ENCODE peak calls at places on chromosome 7, in six cellular contexts. P is MM.1S, Q is cardiac muscle cell, M is tibial artery, S is ovary, Y is AG04450. X is an unnamed sample.

GRCh38 chr7:41425926-41426325 is 277.0 kb downstream of the INHBA start:
- DNase-seq in P (no peak), Q (no peak), M (no peak), S (no peak), Y (peak), X (no peak)

GRCh38 chr7:20228654-20229053 is 11.5 kb upstream of the MACC1 start:
- DNase-seq in P (no peak), Q (no peak), M (no peak), S (no peak), Y (no peak), X (no peak)

GRCh38 chr7:45924283-45924682 is 3.2 kb upstream of the IGFBP3 start:
- DNase-seq in P (no peak), Q (no peak), M (no peak), S (no peak), Y (no peak), X (no peak)

GRCh38 chr7:51233375-51233774 is 83.2 kb downstream of the COBL start:
- DNase-seq in P (no peak), Q (no peak), M (no peak), S (no peak), Y (no peak), X (no peak)

GRCh38 chr7:140261522-140261921 is 84.7 kb upstream of the KDM7A start:
- DNase-seq in P (peak), Q (no peak), M (no peak), S (no peak), Y (no peak), X (no peak)

GRCh38 chr7:46397591-46397990 is 476.5 kb upstream of the IGFBP3 start:
- DNase-seq in P (no peak), Q (no peak), M (no peak), S (no peak), Y (no peak), X (no peak)

GRCh38 chr7:39453743-39454355 is 112.4 kb upstream of the YAE1 start:
- DNase-seq in P (peak), Q (peak), M (no peak), S (no peak), Y (peak), X (peak)

GRCh38 chr7:112437038-112437437 is 13.2 kb upstream of the IFRD1 start:
- DNase-seq in P (no peak), Q (no peak), M (no peak), S (no peak), Y (no peak), X (no peak)

GRCh38 chr7:55034776-55035175 is 16.0 kb downstream of the EGFR start:
- DNase-seq in P (no peak), Q (no peak), M (no peak), S (no peak), Y (no peak), X (no peak)

GRCh38 chr7:112192236-112193154 is 13.7 kb downstream of the DOCK4 start:
- DNase-seq in P (no peak), Q (no peak), M (no peak), S (no peak), Y (no peak), X (no peak)

GRCh38 chr7:94405506-94405905 is 10.8 kb downstream of the COL1A2 start:
- DNase-seq in P (no peak), Q (no peak), M (no peak), S (no peak), Y (no peak), X (no peak)

GRCh38 chr7:111986601-111987000 is 219.6 kb downstream of the DOCK4 start:
- DNase-seq in P (no peak), Q (no peak), M (no peak), S (no peak), Y (no peak), X (no peak)

GRCh38 chr7:55569797-55570196 is 2.5 kb downstream of the VOPP1 start:
- DNase-seq in P (peak), Q (no peak), M (no peak), S (no peak), Y (no peak), X (no peak)

GRCh38 chr7:111138196-111138569 is 47.3 kb downstream of the LRRN3 start:
- DNase-seq in P (peak), Q (no peak), M (peak), S (peak), Y (no peak), X (peak)

GRCh38 chr7:69687739-69688431 is 89.6 kb downstream of the AUTS2 start:
- DNase-seq in P (no peak), Q (no peak), M (no peak), S (no peak), Y (no peak), X (no peak)

GRCh38 chr7:95545666-95546065 is 50.6 kb downstream of the PDK4 start:
- DNase-seq in P (no peak), Q (no peak), M (no peak), S (no peak), Y (no peak), X (no peak)

GRCh38 chr7:111011500-111011899 is 79.4 kb upstream of the LRRN3 start:
- DNase-seq in P (no peak), Q (no peak), M (no peak), S (no peak), Y (no peak), X (no peak)

GRCh38 chr7:156608176-156608478 is 32.4 kb upstream of the RNF32 start:
- DNase-seq in P (no peak), Q (no peak), M (no peak), S (no peak), Y (no peak), X (no peak)

GRCh38 chr7:158840604-158841003 is 11.3 kb upstream of the ESYT2 start:
- DNase-seq in P (no peak), Q (no peak), M (no peak), S (no peak), Y (no peak), X (no peak)

GRCh38 chr7:114450431-114450830 is 35.8 kb downstream of the FOXP2 start:
- DNase-seq in P (no peak), Q (no peak), M (no peak), S (no peak), Y (no peak), X (no peak)

GRCh38 chr7:41039386-41040315 is 663.2 kb downstream of the INHBA start:
- DNase-seq in P (no peak), Q (no peak), M (no peak), S (no peak), Y (no peak), X (no peak)

GRCh38 chr7:87318741-87319140 is 26.7 kb upstream of the CROT start:
- DNase-seq in P (peak), Q (peak), M (no peak), S (no peak), Y (no peak), X (no peak)

GRCh38 chr7:81501220-81501619 is 268.6 kb downstream of the HGF start:
- DNase-seq in P (peak), Q (no peak), M (no peak), S (no peak), Y (peak), X (no peak)

GRCh38 chr7:109527833-109528232 is 958.2 kb downstream of the DNAJB9 start:
- DNase-seq in P (no peak), Q (no peak), M (no peak), S (no peak), Y (no peak), X (no peak)

GRCh38 chr7:65239707-65240352 is 133.8 kb upstream of the ZNF92 start:
- DNase-seq in P (no peak), Q (peak), M (no peak), S (peak), Y (no peak), X (peak)

GRCh38 chr7:118232837-118233236 is 8.3 kb downstream of the ANKRD7 start:
- DNase-seq in P (no peak), Q (no peak), M (no peak), S (no peak), Y (no peak), X (no peak)

GRCh38 chr7:93231264-93231663 is 902 bp upstream of the VPS50 start:
- DNase-seq in P (peak), Q (no peak), M (no peak), S (no peak), Y (no peak), X (no peak)

GRCh38 chr7:124390301-124390700 is 357.4 kb upstream of the TMEM229A start:
- DNase-seq in P (no peak), Q (no peak), M (no peak), S (no peak), Y (no peak), X (no peak)

GRCh38 chr7:2688409-2689342 is 674 bp downstream of the AMZ1 start:
- DNase-seq in P (peak), Q (no peak), M (no peak), S (no peak), Y (no peak), X (no peak)

GRCh38 chr7:2689343-2689847 is 1.4 kb downstream of the AMZ1 start:
- DNase-seq in P (no peak), Q (no peak), M (no peak), S (no peak), Y (no peak), X (no peak)

GRCh38 chr7:2686101-2686500 is 1.9 kb upstream of the AMZ1 start:
- DNase-seq in P (no peak), Q (no peak), M (no peak), S (no peak), Y (no peak), X (no peak)

GRCh38 chr7:2687338-2687869 is 598 bp upstream of the AMZ1 start:
- DNase-seq in P (no peak), Q (no peak), M (no peak), S (no peak), Y (no peak), X (peak)

DNA sequence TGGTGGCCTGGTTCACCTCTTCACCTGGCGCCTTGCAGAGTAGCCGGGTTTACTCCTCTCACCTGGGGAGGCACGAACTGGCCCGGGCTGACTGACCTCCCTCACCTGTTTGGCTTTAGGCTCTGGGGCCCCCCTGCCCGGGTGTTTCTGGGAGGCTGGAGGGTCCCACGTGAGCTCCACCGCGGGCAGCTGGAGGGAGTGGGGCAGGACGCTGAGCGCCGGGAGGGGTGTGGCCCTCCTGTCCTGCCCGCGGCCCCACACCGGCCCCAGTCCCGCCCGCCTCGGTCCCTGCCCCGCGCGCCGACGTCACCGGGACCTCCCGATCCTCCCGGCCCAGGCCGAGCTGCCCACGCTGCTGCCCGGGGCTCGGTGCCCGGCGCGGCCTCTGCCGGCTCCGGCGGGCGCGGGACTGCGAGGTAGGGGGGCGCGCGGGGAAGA is at the start of gene AMZ1:
- DNase-seq in P (no peak), Q (no peak), M (no peak), S (no peak), Y (no peak), X (no peak)
- H3K4me3 ChIP-seq in P (peak), Q (peak), M (peak), S (peak), Y (peak), X (no peak)

GRCh38 chr7:32952876-32953275 is 4.4 kb upstream of the FKBP9 start:
- DNase-seq in P (no peak), Q (no peak), M (no peak), S (no peak), Y (no peak), X (no peak)

GRCh38 chr7:32957326-32958045 is at the start of gene FKBP9:
- DNase-seq in P (peak), Q (peak), M (peak), S (peak), Y (no peak), X (peak)

GRCh38 chr7:32958046-32959025 is 1.1 kb downstream of the FKBP9 start:
- DNase-seq in P (no peak), Q (no peak), M (peak), S (no peak), Y (no peak), X (peak)
- H3K4me3 ChIP-seq in P (peak), Q (peak), M (peak), S (peak), Y (peak), X (peak)

GRCh38 chr7:2810682-2811471 is 33.2 kb downstream of the GNA12 start:
- DNase-seq in P (no peak), Q (no peak), M (peak), S (peak), Y (no peak), X (no peak)

GRCh38 chr7:2811476-2812118 is 32.5 kb downstream of the GNA12 start:
- DNase-seq in P (no peak), Q (no peak), M (peak), S (peak), Y (no peak), X (no peak)

GRCh38 chr7:2812831-2813230 is 31.3 kb downstream of the GNA12 start:
- DNase-seq in P (no peak), Q (no peak), M (no peak), S (peak), Y (no peak), X (no peak)

GRCh38 chr7:2813350-2814185 is 30.5 kb downstream of the GNA12 start:
- DNase-seq in P (no peak), Q (no peak), M (no peak), S (peak), Y (no peak), X (no peak)

GRCh38 chr7:2812119-2812487 is 32.0 kb downstream of the GNA12 start:
- DNase-seq in P (no peak), Q (no peak), M (peak), S (peak), Y (no peak), X (no peak)
- H3K4me3 ChIP-seq in P (no peak), Q (no peak), M (peak), S (peak), Y (no peak), X (no peak)

DNA sequence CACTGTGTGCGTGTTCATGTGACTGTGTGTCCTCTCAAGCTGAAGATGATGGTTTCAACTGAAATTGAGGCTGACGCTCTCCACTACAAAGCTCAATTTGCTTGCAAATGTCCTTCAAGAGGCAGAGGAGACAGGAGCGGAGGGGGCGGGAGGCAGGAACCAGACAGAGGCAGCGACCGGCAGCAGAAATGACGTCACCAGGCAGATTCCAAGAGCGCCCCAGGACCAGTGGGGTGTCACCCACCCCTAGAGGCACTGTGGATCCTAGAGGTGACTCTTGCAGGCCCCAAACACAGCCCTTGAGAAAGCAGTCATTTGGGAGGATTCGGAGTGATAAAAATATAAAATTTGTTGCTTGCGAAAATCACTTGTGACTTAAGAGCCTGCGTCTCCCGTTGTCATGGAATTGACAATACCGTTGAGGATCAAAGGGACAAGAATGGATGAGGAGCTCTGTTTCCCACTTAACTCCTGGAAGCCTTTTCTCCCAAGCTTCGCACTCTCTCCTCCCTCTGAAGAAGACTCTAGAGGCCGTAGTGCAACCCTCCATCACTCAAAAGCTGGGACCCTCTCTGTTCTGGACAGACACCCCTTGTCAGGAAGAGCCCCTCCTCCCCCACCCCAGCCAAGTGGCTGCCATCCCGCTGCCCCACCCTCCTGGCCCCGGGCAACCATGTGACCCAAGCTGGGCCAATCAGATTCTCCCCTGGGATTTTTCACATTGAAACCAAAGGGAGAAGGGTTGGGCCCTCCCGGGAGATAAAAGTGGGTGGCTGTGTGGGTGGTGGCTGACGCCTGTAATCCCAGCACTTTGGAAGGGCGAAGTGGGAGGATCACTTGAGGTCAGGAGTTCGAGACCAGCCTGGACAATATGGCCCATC is 16.4 kb upstream of the SLC29A4 start:
- DNase-seq in P (no peak), Q (no peak), M (no peak), S (no peak), Y (no peak), X (peak)
- H3K4me3 ChIP-seq in P (no peak), Q (no peak), M (no peak), S (no peak), Y (no peak), X (no peak)

GRCh38 chr7:146401939-146402338 is 285.3 kb downstream of the CNTNAP2 start:
- DNase-seq in P (no peak), Q (no peak), M (no peak), S (no peak), Y (no peak), X (no peak)

DNA sequence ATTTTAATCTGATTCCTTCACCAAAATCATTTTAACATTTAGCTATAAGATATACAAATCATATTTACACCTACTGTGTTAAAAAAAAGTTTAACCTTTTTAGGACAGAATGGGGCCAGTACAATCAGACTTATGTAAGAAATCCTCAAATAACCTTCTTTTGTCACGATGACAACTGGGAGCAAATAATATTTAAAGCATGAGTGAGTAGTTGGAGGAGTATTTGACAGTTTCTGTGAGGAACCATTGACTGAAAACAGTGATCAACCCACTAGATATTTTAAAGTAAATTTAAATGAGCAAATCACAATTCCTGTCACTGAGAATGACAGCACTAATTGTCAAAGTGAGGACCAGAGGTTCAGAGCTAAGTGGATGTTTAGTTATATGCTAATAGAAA is 289.1 kb downstream of the CNTNAP2 start:
- DNase-seq in P (no peak), Q (no peak), M (no peak), S (no peak), Y (no peak), X (no peak)
- H3K4me3 ChIP-seq in P (no peak), Q (no peak), M (no peak), S (no peak), Y (no peak), X (no peak)

DNA sequence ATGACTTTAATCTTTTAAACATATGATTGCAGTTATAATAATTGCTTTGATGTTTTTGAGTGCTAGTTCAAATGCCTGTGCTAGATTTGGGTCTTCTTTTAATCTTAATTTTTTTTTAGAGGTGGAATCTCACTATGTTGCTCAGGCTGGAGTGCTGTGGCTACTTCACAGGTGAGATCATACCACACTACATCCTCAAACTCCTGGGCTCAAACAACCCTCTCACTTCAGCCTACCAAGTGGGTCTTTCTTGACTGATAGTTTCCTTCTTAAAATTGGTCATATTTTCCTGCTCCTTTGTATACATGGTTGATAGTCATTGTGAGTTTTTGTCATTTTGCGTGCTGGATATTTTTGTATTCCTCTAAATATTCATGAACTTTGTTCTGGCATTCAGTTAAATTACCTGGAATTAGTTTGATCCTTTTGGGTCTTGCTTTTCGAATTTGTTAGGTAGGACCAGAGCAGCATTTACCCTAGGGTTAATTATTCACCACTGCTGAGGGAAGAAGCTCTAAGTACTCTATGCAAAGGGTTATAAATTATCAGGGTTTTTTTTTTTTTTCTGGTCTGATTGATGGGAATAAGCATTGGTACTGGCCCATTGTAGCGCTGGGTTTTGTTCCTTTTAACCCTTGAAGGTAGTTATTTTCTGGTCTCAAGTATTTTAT is 12.1 kb upstream of the TCAF1 start:
- DNase-seq in P (no peak), Q (no peak), M (no peak), S (no peak), Y (no peak), X (no peak)
- H3K4me3 ChIP-seq in P (no peak), Q (no peak), M (no peak), S (no peak), Y (no peak), X (no peak)

GRCh38 chr7:143415696-143416095 is 7.0 kb upstream of the EPHA1 start:
- DNase-seq in P (no peak), Q (no peak), M (no peak), S (no peak), Y (no peak), X (no peak)
- H3K4me3 ChIP-seq in P (no peak), Q (no peak), M (no peak), S (no peak), Y (no peak), X (no peak)

DNA sequence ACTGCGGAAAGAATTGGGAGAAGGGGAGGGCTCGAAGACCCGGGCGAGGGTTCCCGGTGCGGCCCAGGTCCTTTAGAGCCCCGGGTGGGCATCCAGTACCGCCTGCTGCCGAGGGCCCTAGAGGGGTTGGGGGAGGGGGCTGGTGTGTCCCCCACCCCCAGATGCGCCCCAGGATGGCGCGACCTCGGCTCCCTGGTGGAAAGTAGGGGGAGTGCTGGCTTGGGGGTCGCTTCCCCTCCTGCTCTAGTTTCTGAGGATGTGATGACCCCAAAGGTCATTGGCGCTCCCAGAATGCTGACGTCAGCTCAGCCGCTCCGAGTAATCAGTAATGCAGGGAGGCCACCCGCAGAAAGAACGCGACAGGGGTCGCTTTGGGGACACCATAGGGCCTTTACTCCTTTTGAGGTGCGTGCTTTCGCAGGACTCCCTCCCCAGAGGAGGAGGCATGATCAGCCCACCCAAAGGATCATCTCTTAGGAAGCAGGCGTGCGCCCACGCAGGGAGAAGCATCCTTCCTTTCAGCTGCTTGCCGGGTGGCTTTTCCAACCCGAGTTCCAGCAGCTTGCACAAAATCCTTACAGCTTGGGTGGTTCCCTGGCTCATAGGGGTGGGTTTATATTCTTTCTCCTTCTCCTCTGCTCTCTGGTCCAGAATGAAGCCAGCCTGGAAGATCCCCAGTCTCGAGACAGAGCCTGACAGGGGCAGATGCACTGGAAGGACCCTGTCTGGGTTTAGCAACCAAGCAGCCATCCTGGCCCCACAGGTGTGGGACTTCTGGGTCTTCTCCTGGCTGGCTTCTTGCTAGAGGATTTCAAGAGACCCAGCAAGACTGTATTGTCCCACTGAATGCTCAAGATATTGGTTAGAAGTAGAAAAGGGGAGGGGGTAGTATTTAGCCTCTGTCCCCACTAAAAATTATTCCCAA is 1.3 kb upstream of the PRKAG2 start:
- DNase-seq in P (no peak), Q (no peak), M (no peak), S (peak), Y (no peak), X (no peak)
- H3K4me3 ChIP-seq in P (no peak), Q (peak), M (peak), S (peak), Y (no peak), X (no peak)